ENCODE peak calls at places on chromosomes 6 and 20, in nine cellular contexts. One of them, this sample, is unnamed.

GRCh38 chr6:108598316-108598863 is 37.7 kb downstream of the FOXO3 start:
- DNase-seq in LHCN-M2: peak; percentile 99
- DNase-seq in fibroblast of lung: peak; percentile 36
- DNase-seq in HepG2: no peak
- DNase-seq in EL: peak; percentile 57
- DNase-seq in KBM-7: peak; percentile 73
- DNase-seq in stimulated activated effector memory CD8-positive, alpha-beta T cell treated with anti-CD3 and anti-CD28 coated beads, Interleukin-12 subunit alpha, Interleukin-12 subunit beta, amount 100 ng/mL, for 72 hours: peak; percentile 72
- DNase-seq in NCI-H345: no peak
- DNase-seq in stimulated activated CD4-positive, alpha-beta T cell treated with anti-CD3 and anti-CD28 coated beads, Interleukin-1b, Interleukin-23, amount 100 ng/mL, for 24 hours: no peak
- DNase-seq in this sample: peak; percentile 87

GRCh38 chr6:117666881-117667280 is 8.4 kb upstream of the NUS1 start:
- DNase-seq in LHCN-M2: no peak
- DNase-seq in fibroblast of lung: peak; percentile 49
- DNase-seq in HepG2: no peak
- DNase-seq in EL: no peak
- DNase-seq in KBM-7: no peak
- DNase-seq in stimulated activated effector memory CD8-positive, alpha-beta T cell treated with anti-CD3 and anti-CD28 coated beads, Interleukin-12 subunit alpha, Interleukin-12 subunit beta, amount 100 ng/mL, for 72 hours: no peak
- DNase-seq in NCI-H345: no peak
- DNase-seq in stimulated activated CD4-positive, alpha-beta T cell treated with anti-CD3 and anti-CD28 coated beads, Interleukin-1b, Interleukin-23, amount 100 ng/mL, for 24 hours: no peak
- DNase-seq in this sample: no peak

GRCh38 chr20:58436868-58437645 is 48.0 kb downstream of the VAPB start:
- DNase-seq in LHCN-M2: no peak
- DNase-seq in fibroblast of lung: no peak
- DNase-seq in HepG2: peak; percentile 79
- DNase-seq in EL: no peak
- DNase-seq in KBM-7: no peak
- DNase-seq in stimulated activated effector memory CD8-positive, alpha-beta T cell treated with anti-CD3 and anti-CD28 coated beads, Interleukin-12 subunit alpha, Interleukin-12 subunit beta, amount 100 ng/mL, for 72 hours: no peak
- DNase-seq in NCI-H345: no peak
- DNase-seq in stimulated activated CD4-positive, alpha-beta T cell treated with anti-CD3 and anti-CD28 coated beads, Interleukin-1b, Interleukin-23, amount 100 ng/mL, for 24 hours: no peak
- DNase-seq in this sample: no peak

GRCh38 chr6:153312633-153313032 is 181.6 kb upstream of the RGS17 start:
- DNase-seq in LHCN-M2: peak; percentile 70
- DNase-seq in fibroblast of lung: peak; percentile 51
- DNase-seq in HepG2: peak; percentile 31
- DNase-seq in EL: peak; percentile 25
- DNase-seq in KBM-7: peak; percentile 50
- DNase-seq in stimulated activated effector memory CD8-positive, alpha-beta T cell treated with anti-CD3 and anti-CD28 coated beads, Interleukin-12 subunit alpha, Interleukin-12 subunit beta, amount 100 ng/mL, for 72 hours: no peak
- DNase-seq in NCI-H345: peak; percentile 63
- DNase-seq in stimulated activated CD4-positive, alpha-beta T cell treated with anti-CD3 and anti-CD28 coated beads, Interleukin-1b, Interleukin-23, amount 100 ng/mL, for 24 hours: no peak
- DNase-seq in this sample: no peak

GRCh38 chr20:55116598-55116997 is 641.2 kb downstream of the DOK5 start:
- DNase-seq in LHCN-M2: no peak
- DNase-seq in fibroblast of lung: no peak
- DNase-seq in HepG2: no peak
- DNase-seq in EL: no peak
- DNase-seq in KBM-7: no peak
- DNase-seq in stimulated activated effector memory CD8-positive, alpha-beta T cell treated with anti-CD3 and anti-CD28 coated beads, Interleukin-12 subunit alpha, Interleukin-12 subunit beta, amount 100 ng/mL, for 72 hours: no peak
- DNase-seq in NCI-H345: no peak
- DNase-seq in stimulated activated CD4-positive, alpha-beta T cell treated with anti-CD3 and anti-CD28 coated beads, Interleukin-1b, Interleukin-23, amount 100 ng/mL, for 24 hours: no peak
- DNase-seq in this sample: peak; percentile 25

GRCh38 chr6:158233214-158233795 is 65.2 kb downstream of the GTF2H5 start:
- DNase-seq in LHCN-M2: no peak
- DNase-seq in fibroblast of lung: no peak
- DNase-seq in HepG2: peak; percentile 49
- DNase-seq in EL: no peak
- DNase-seq in KBM-7: no peak
- DNase-seq in stimulated activated effector memory CD8-positive, alpha-beta T cell treated with anti-CD3 and anti-CD28 coated beads, Interleukin-12 subunit alpha, Interleukin-12 subunit beta, amount 100 ng/mL, for 72 hours: no peak
- DNase-seq in NCI-H345: peak; percentile 6
- DNase-seq in stimulated activated CD4-positive, alpha-beta T cell treated with anti-CD3 and anti-CD28 coated beads, Interleukin-1b, Interleukin-23, amount 100 ng/mL, for 24 hours: no peak
- DNase-seq in this sample: no peak

GRCh38 chr6:98287876-98288275 is 546.5 kb upstream of the POU3F2 start:
- DNase-seq in LHCN-M2: no peak
- DNase-seq in fibroblast of lung: no peak
- DNase-seq in HepG2: no peak
- DNase-seq in EL: no peak
- DNase-seq in KBM-7: no peak
- DNase-seq in stimulated activated effector memory CD8-positive, alpha-beta T cell treated with anti-CD3 and anti-CD28 coated beads, Interleukin-12 subunit alpha, Interleukin-12 subunit beta, amount 100 ng/mL, for 72 hours: no peak
- DNase-seq in NCI-H345: no peak
- DNase-seq in stimulated activated CD4-positive, alpha-beta T cell treated with anti-CD3 and anti-CD28 coated beads, Interleukin-1b, Interleukin-23, amount 100 ng/mL, for 24 hours: no peak
- DNase-seq in this sample: no peak

GRCh38 chr6:46888031-46888430 is 33.7 kb downstream of the ADGRF5 start:
- DNase-seq in LHCN-M2: no peak
- DNase-seq in fibroblast of lung: peak; percentile 84
- DNase-seq in HepG2: no peak
- DNase-seq in EL: peak; percentile 52
- DNase-seq in KBM-7: no peak
- DNase-seq in stimulated activated effector memory CD8-positive, alpha-beta T cell treated with anti-CD3 and anti-CD28 coated beads, Interleukin-12 subunit alpha, Interleukin-12 subunit beta, amount 100 ng/mL, for 72 hours: no peak
- DNase-seq in NCI-H345: no peak
- DNase-seq in stimulated activated CD4-positive, alpha-beta T cell treated with anti-CD3 and anti-CD28 coated beads, Interleukin-1b, Interleukin-23, amount 100 ng/mL, for 24 hours: no peak
- DNase-seq in this sample: no peak